ENCODE peak calls at places on chromosomes 13 and 19, in ten cellular contexts. One of them, this sample, is unnamed.

GRCh38 chr19:12194827-12195500 is 32.1 kb downstream of the ZNF136 start:
- DNase-seq in stimulated activated CD8-positive, alpha-beta memory T cell treated with anti-CD3 and anti-CD28 coated beads, Interleukin-4, amount 100 ng/mL, for 1 hour: peak
- DNase-seq in activated T-cell treated with anti-CD3 and anti-CD28 coated beads for 1 hour: peak
- DNase-seq in HuH-7: no peak
- DNase-seq in colonic mucosa: peak
- DNase-seq in AML-193: no peak
- DNase-seq in stimulated activated CD4-positive, alpha-beta T cell treated with anti-CD3 and anti-CD28 coated beads, Interleukin-4, amount 100 ng/mL, for 48 hours: peak
- DNase-seq in CD4-positive, CD25-positive, alpha-beta regulatory T cell: peak
- DNase-seq in activated CD4-positive, alpha-beta T cell treated with anti-CD3 and anti-CD28 coated beads, Interleukin-2, amount 50 U/mL, for 4 hours: peak
- DNase-seq in activated naive CD8-positive, alpha-beta T cell treated with anti-CD3 and anti-CD28 coated beads for 36 hours: peak
- DNase-seq in this sample: peak

GRCh38 chr13:33349996-33350826 is 64.7 kb upstream of the STARD13 start:
- DNase-seq in stimulated activated CD8-positive, alpha-beta memory T cell treated with anti-CD3 and anti-CD28 coated beads, Interleukin-4, amount 100 ng/mL, for 1 hour: no peak
- DNase-seq in activated T-cell treated with anti-CD3 and anti-CD28 coated beads for 1 hour: no peak
- DNase-seq in HuH-7: no peak
- DNase-seq in colonic mucosa: peak
- DNase-seq in AML-193: no peak
- DNase-seq in stimulated activated CD4-positive, alpha-beta T cell treated with anti-CD3 and anti-CD28 coated beads, Interleukin-4, amount 100 ng/mL, for 48 hours: no peak
- DNase-seq in CD4-positive, CD25-positive, alpha-beta regulatory T cell: no peak
- DNase-seq in activated CD4-positive, alpha-beta T cell treated with anti-CD3 and anti-CD28 coated beads, Interleukin-2, amount 50 U/mL, for 4 hours: no peak
- DNase-seq in activated naive CD8-positive, alpha-beta T cell treated with anti-CD3 and anti-CD28 coated beads for 36 hours: no peak
- DNase-seq in this sample: no peak

GRCh38 chr19:8680676-8681344 is 17.8 kb downstream of the ACTL9 start:
- DNase-seq in stimulated activated CD8-positive, alpha-beta memory T cell treated with anti-CD3 and anti-CD28 coated beads, Interleukin-4, amount 100 ng/mL, for 1 hour: no peak
- DNase-seq in activated T-cell treated with anti-CD3 and anti-CD28 coated beads for 1 hour: no peak
- DNase-seq in HuH-7: no peak
- DNase-seq in colonic mucosa: no peak
- DNase-seq in AML-193: no peak
- DNase-seq in stimulated activated CD4-positive, alpha-beta T cell treated with anti-CD3 and anti-CD28 coated beads, Interleukin-4, amount 100 ng/mL, for 48 hours: no peak
- DNase-seq in CD4-positive, CD25-positive, alpha-beta regulatory T cell: no peak
- DNase-seq in activated CD4-positive, alpha-beta T cell treated with anti-CD3 and anti-CD28 coated beads, Interleukin-2, amount 50 U/mL, for 4 hours: no peak
- DNase-seq in activated naive CD8-positive, alpha-beta T cell treated with anti-CD3 and anti-CD28 coated beads for 36 hours: no peak
- DNase-seq in this sample: no peak

GRCh38 chr19:4456843-4457653 is 546 bp downstream of the UBXN6 start:
- DNase-seq in stimulated activated CD8-positive, alpha-beta memory T cell treated with anti-CD3 and anti-CD28 coated beads, Interleukin-4, amount 100 ng/mL, for 1 hour: peak
- DNase-seq in activated T-cell treated with anti-CD3 and anti-CD28 coated beads for 1 hour: peak
- DNase-seq in HuH-7: peak
- DNase-seq in colonic mucosa: peak
- DNase-seq in AML-193: no peak
- DNase-seq in stimulated activated CD4-positive, alpha-beta T cell treated with anti-CD3 and anti-CD28 coated beads, Interleukin-4, amount 100 ng/mL, for 48 hours: peak
- DNase-seq in CD4-positive, CD25-positive, alpha-beta regulatory T cell: peak
- DNase-seq in activated CD4-positive, alpha-beta T cell treated with anti-CD3 and anti-CD28 coated beads, Interleukin-2, amount 50 U/mL, for 4 hours: peak
- DNase-seq in activated naive CD8-positive, alpha-beta T cell treated with anti-CD3 and anti-CD28 coated beads for 36 hours: peak
- DNase-seq in this sample: peak

GRCh38 chr19:374183-374885 is 29.7 kb upstream of the MIER2 start:
- DNase-seq in stimulated activated CD8-positive, alpha-beta memory T cell treated with anti-CD3 and anti-CD28 coated beads, Interleukin-4, amount 100 ng/mL, for 1 hour: no peak
- DNase-seq in activated T-cell treated with anti-CD3 and anti-CD28 coated beads for 1 hour: no peak
- DNase-seq in HuH-7: no peak
- DNase-seq in colonic mucosa: no peak
- DNase-seq in AML-193: no peak
- DNase-seq in stimulated activated CD4-positive, alpha-beta T cell treated with anti-CD3 and anti-CD28 coated beads, Interleukin-4, amount 100 ng/mL, for 48 hours: no peak
- DNase-seq in CD4-positive, CD25-positive, alpha-beta regulatory T cell: no peak
- DNase-seq in activated CD4-positive, alpha-beta T cell treated with anti-CD3 and anti-CD28 coated beads, Interleukin-2, amount 50 U/mL, for 4 hours: no peak
- DNase-seq in activated naive CD8-positive, alpha-beta T cell treated with anti-CD3 and anti-CD28 coated beads for 36 hours: no peak
- DNase-seq in this sample: no peak

GRCh38 chr19:47713046-47714021 is at the start of gene EHD2:
- DNase-seq in stimulated activated CD8-positive, alpha-beta memory T cell treated with anti-CD3 and anti-CD28 coated beads, Interleukin-4, amount 100 ng/mL, for 1 hour: no peak
- DNase-seq in activated T-cell treated with anti-CD3 and anti-CD28 coated beads for 1 hour: peak
- DNase-seq in HuH-7: peak
- DNase-seq in colonic mucosa: peak
- DNase-seq in AML-193: peak
- DNase-seq in stimulated activated CD4-positive, alpha-beta T cell treated with anti-CD3 and anti-CD28 coated beads, Interleukin-4, amount 100 ng/mL, for 48 hours: peak
- DNase-seq in CD4-positive, CD25-positive, alpha-beta regulatory T cell: peak
- DNase-seq in activated CD4-positive, alpha-beta T cell treated with anti-CD3 and anti-CD28 coated beads, Interleukin-2, amount 50 U/mL, for 4 hours: peak
- DNase-seq in activated naive CD8-positive, alpha-beta T cell treated with anti-CD3 and anti-CD28 coated beads for 36 hours: peak
- DNase-seq in this sample: peak

GRCh38 chr13:23806874-23807522 is 82.2 kb downstream of the MIPEP start:
- DNase-seq in stimulated activated CD8-positive, alpha-beta memory T cell treated with anti-CD3 and anti-CD28 coated beads, Interleukin-4, amount 100 ng/mL, for 1 hour: no peak
- DNase-seq in activated T-cell treated with anti-CD3 and anti-CD28 coated beads for 1 hour: no peak
- DNase-seq in HuH-7: no peak
- DNase-seq in colonic mucosa: no peak
- DNase-seq in AML-193: no peak
- DNase-seq in stimulated activated CD4-positive, alpha-beta T cell treated with anti-CD3 and anti-CD28 coated beads, Interleukin-4, amount 100 ng/mL, for 48 hours: no peak
- DNase-seq in CD4-positive, CD25-positive, alpha-beta regulatory T cell: no peak
- DNase-seq in activated CD4-positive, alpha-beta T cell treated with anti-CD3 and anti-CD28 coated beads, Interleukin-2, amount 50 U/mL, for 4 hours: no peak
- DNase-seq in activated naive CD8-positive, alpha-beta T cell treated with anti-CD3 and anti-CD28 coated beads for 36 hours: no peak
- DNase-seq in this sample: no peak

GRCh38 chr19:52336976-52337375 is 933 bp downstream of the ZNF610 start:
- DNase-seq in stimulated activated CD8-positive, alpha-beta memory T cell treated with anti-CD3 and anti-CD28 coated beads, Interleukin-4, amount 100 ng/mL, for 1 hour: no peak
- DNase-seq in activated T-cell treated with anti-CD3 and anti-CD28 coated beads for 1 hour: no peak
- DNase-seq in HuH-7: no peak
- DNase-seq in colonic mucosa: no peak
- DNase-seq in AML-193: peak
- DNase-seq in stimulated activated CD4-positive, alpha-beta T cell treated with anti-CD3 and anti-CD28 coated beads, Interleukin-4, amount 100 ng/mL, for 48 hours: no peak
- DNase-seq in CD4-positive, CD25-positive, alpha-beta regulatory T cell: peak
- DNase-seq in activated CD4-positive, alpha-beta T cell treated with anti-CD3 and anti-CD28 coated beads, Interleukin-2, amount 50 U/mL, for 4 hours: no peak
- DNase-seq in activated naive CD8-positive, alpha-beta T cell treated with anti-CD3 and anti-CD28 coated beads for 36 hours: no peak
- DNase-seq in this sample: no peak

GRCh38 chr19:49570138-49570856 is 10.1 kb downstream of the NOSIP start:
- DNase-seq in stimulated activated CD8-positive, alpha-beta memory T cell treated with anti-CD3 and anti-CD28 coated beads, Interleukin-4, amount 100 ng/mL, for 1 hour: no peak
- DNase-seq in activated T-cell treated with anti-CD3 and anti-CD28 coated beads for 1 hour: peak
- DNase-seq in HuH-7: peak
- DNase-seq in colonic mucosa: peak
- DNase-seq in AML-193: peak
- DNase-seq in stimulated activated CD4-positive, alpha-beta T cell treated with anti-CD3 and anti-CD28 coated beads, Interleukin-4, amount 100 ng/mL, for 48 hours: peak
- DNase-seq in CD4-positive, CD25-positive, alpha-beta regulatory T cell: peak
- DNase-seq in activated CD4-positive, alpha-beta T cell treated with anti-CD3 and anti-CD28 coated beads, Interleukin-2, amount 50 U/mL, for 4 hours: peak
- DNase-seq in activated naive CD8-positive, alpha-beta T cell treated with anti-CD3 and anti-CD28 coated beads for 36 hours: peak
- DNase-seq in this sample: no peak

GRCh38 chr13:52061587-52061986 is 37.1 kb downstream of the UTP14C start:
- DNase-seq in stimulated activated CD8-positive, alpha-beta memory T cell treated with anti-CD3 and anti-CD28 coated beads, Interleukin-4, amount 100 ng/mL, for 1 hour: no peak
- DNase-seq in activated T-cell treated with anti-CD3 and anti-CD28 coated beads for 1 hour: no peak
- DNase-seq in HuH-7: no peak
- DNase-seq in colonic mucosa: no peak
- DNase-seq in AML-193: no peak
- DNase-seq in stimulated activated CD4-positive, alpha-beta T cell treated with anti-CD3 and anti-CD28 coated beads, Interleukin-4, amount 100 ng/mL, for 48 hours: no peak
- DNase-seq in CD4-positive, CD25-positive, alpha-beta regulatory T cell: no peak
- DNase-seq in activated CD4-positive, alpha-beta T cell treated with anti-CD3 and anti-CD28 coated beads, Interleukin-2, amount 50 U/mL, for 4 hours: no peak
- DNase-seq in activated naive CD8-positive, alpha-beta T cell treated with anti-CD3 and anti-CD28 coated beads for 36 hours: no peak
- DNase-seq in this sample: no peak

GRCh38 chr19:7902796-7903243 is 857 bp upstream of the MAP2K7 start:
- DNase-seq in stimulated activated CD8-positive, alpha-beta memory T cell treated with anti-CD3 and anti-CD28 coated beads, Interleukin-4, amount 100 ng/mL, for 1 hour: no peak
- DNase-seq in activated T-cell treated with anti-CD3 and anti-CD28 coated beads for 1 hour: no peak
- DNase-seq in HuH-7: no peak
- DNase-seq in colonic mucosa: peak
- DNase-seq in AML-193: no peak
- DNase-seq in stimulated activated CD4-positive, alpha-beta T cell treated with anti-CD3 and anti-CD28 coated beads, Interleukin-4, amount 100 ng/mL, for 48 hours: no peak
- DNase-seq in CD4-positive, CD25-positive, alpha-beta regulatory T cell: no peak
- DNase-seq in activated CD4-positive, alpha-beta T cell treated with anti-CD3 and anti-CD28 coated beads, Interleukin-2, amount 50 U/mL, for 4 hours: no peak
- DNase-seq in activated naive CD8-positive, alpha-beta T cell treated with anti-CD3 and anti-CD28 coated beads for 36 hours: no peak
- DNase-seq in this sample: no peak

GRCh38 chr13:73677041-73677589 is 457.1 kb downstream of the KLF12 start:
- DNase-seq in stimulated activated CD8-positive, alpha-beta memory T cell treated with anti-CD3 and anti-CD28 coated beads, Interleukin-4, amount 100 ng/mL, for 1 hour: no peak
- DNase-seq in activated T-cell treated with anti-CD3 and anti-CD28 coated beads for 1 hour: no peak
- DNase-seq in HuH-7: no peak
- DNase-seq in colonic mucosa: peak
- DNase-seq in AML-193: no peak
- DNase-seq in stimulated activated CD4-positive, alpha-beta T cell treated with anti-CD3 and anti-CD28 coated beads, Interleukin-4, amount 100 ng/mL, for 48 hours: no peak
- DNase-seq in CD4-positive, CD25-positive, alpha-beta regulatory T cell: no peak
- DNase-seq in activated CD4-positive, alpha-beta T cell treated with anti-CD3 and anti-CD28 coated beads, Interleukin-2, amount 50 U/mL, for 4 hours: no peak
- DNase-seq in activated naive CD8-positive, alpha-beta T cell treated with anti-CD3 and anti-CD28 coated beads for 36 hours: no peak
- DNase-seq in this sample: no peak

GRCh38 chr13:99977334-99977911 is 4.2 kb upstream of the ZIC2 start:
- DNase-seq in stimulated activated CD8-positive, alpha-beta memory T cell treated with anti-CD3 and anti-CD28 coated beads, Interleukin-4, amount 100 ng/mL, for 1 hour: no peak
- DNase-seq in activated T-cell treated with anti-CD3 and anti-CD28 coated beads for 1 hour: no peak
- DNase-seq in HuH-7: no peak
- DNase-seq in colonic mucosa: no peak
- DNase-seq in AML-193: peak
- DNase-seq in stimulated activated CD4-positive, alpha-beta T cell treated with anti-CD3 and anti-CD28 coated beads, Interleukin-4, amount 100 ng/mL, for 48 hours: no peak
- DNase-seq in CD4-positive, CD25-positive, alpha-beta regulatory T cell: no peak
- DNase-seq in activated CD4-positive, alpha-beta T cell treated with anti-CD3 and anti-CD28 coated beads, Interleukin-2, amount 50 U/mL, for 4 hours: no peak
- DNase-seq in activated naive CD8-positive, alpha-beta T cell treated with anti-CD3 and anti-CD28 coated beads for 36 hours: no peak
- DNase-seq in this sample: no peak

GRCh38 chr19:47633996-47634395 is 25.1 kb downstream of the BICRA start:
- DNase-seq in stimulated activated CD8-positive, alpha-beta memory T cell treated with anti-CD3 and anti-CD28 coated beads, Interleukin-4, amount 100 ng/mL, for 1 hour: no peak
- DNase-seq in activated T-cell treated with anti-CD3 and anti-CD28 coated beads for 1 hour: no peak
- DNase-seq in HuH-7: no peak
- DNase-seq in colonic mucosa: no peak
- DNase-seq in AML-193: no peak
- DNase-seq in stimulated activated CD4-positive, alpha-beta T cell treated with anti-CD3 and anti-CD28 coated beads, Interleukin-4, amount 100 ng/mL, for 48 hours: no peak
- DNase-seq in CD4-positive, CD25-positive, alpha-beta regulatory T cell: no peak
- DNase-seq in activated CD4-positive, alpha-beta T cell treated with anti-CD3 and anti-CD28 coated beads, Interleukin-2, amount 50 U/mL, for 4 hours: no peak
- DNase-seq in activated naive CD8-positive, alpha-beta T cell treated with anti-CD3 and anti-CD28 coated beads for 36 hours: no peak
- DNase-seq in this sample: no peak

GRCh38 chr13:39273953-39274352 is 235.7 kb downstream of the NHLRC3 start:
- DNase-seq in stimulated activated CD8-positive, alpha-beta memory T cell treated with anti-CD3 and anti-CD28 coated beads, Interleukin-4, amount 100 ng/mL, for 1 hour: no peak
- DNase-seq in activated T-cell treated with anti-CD3 and anti-CD28 coated beads for 1 hour: no peak
- DNase-seq in HuH-7: no peak
- DNase-seq in colonic mucosa: peak
- DNase-seq in AML-193: no peak
- DNase-seq in stimulated activated CD4-positive, alpha-beta T cell treated with anti-CD3 and anti-CD28 coated beads, Interleukin-4, amount 100 ng/mL, for 48 hours: no peak
- DNase-seq in CD4-positive, CD25-positive, alpha-beta regulatory T cell: no peak
- DNase-seq in activated CD4-positive, alpha-beta T cell treated with anti-CD3 and anti-CD28 coated beads, Interleukin-2, amount 50 U/mL, for 4 hours: no peak
- DNase-seq in activated naive CD8-positive, alpha-beta T cell treated with anti-CD3 and anti-CD28 coated beads for 36 hours: no peak
- DNase-seq in this sample: no peak

GRCh38 chr13:63393112-63393511 is 1977.5 kb upstream of the PCDH20 start:
- DNase-seq in stimulated activated CD8-positive, alpha-beta memory T cell treated with anti-CD3 and anti-CD28 coated beads, Interleukin-4, amount 100 ng/mL, for 1 hour: no peak
- DNase-seq in activated T-cell treated with anti-CD3 and anti-CD28 coated beads for 1 hour: no peak
- DNase-seq in HuH-7: no peak
- DNase-seq in colonic mucosa: no peak
- DNase-seq in AML-193: no peak
- DNase-seq in stimulated activated CD4-positive, alpha-beta T cell treated with anti-CD3 and anti-CD28 coated beads, Interleukin-4, amount 100 ng/mL, for 48 hours: no peak
- DNase-seq in CD4-positive, CD25-positive, alpha-beta regulatory T cell: no peak
- DNase-seq in activated CD4-positive, alpha-beta T cell treated with anti-CD3 and anti-CD28 coated beads, Interleukin-2, amount 50 U/mL, for 4 hours: no peak
- DNase-seq in activated naive CD8-positive, alpha-beta T cell treated with anti-CD3 and anti-CD28 coated beads for 36 hours: no peak
- DNase-seq in this sample: no peak

GRCh38 chr19:46661735-46662592 is 982 bp upstream of the DACT3 start:
- DNase-seq in stimulated activated CD8-positive, alpha-beta memory T cell treated with anti-CD3 and anti-CD28 coated beads, Interleukin-4, amount 100 ng/mL, for 1 hour: peak
- DNase-seq in activated T-cell treated with anti-CD3 and anti-CD28 coated beads for 1 hour: peak
- DNase-seq in HuH-7: peak
- DNase-seq in colonic mucosa: peak
- DNase-seq in AML-193: peak
- DNase-seq in stimulated activated CD4-positive, alpha-beta T cell treated with anti-CD3 and anti-CD28 coated beads, Interleukin-4, amount 100 ng/mL, for 48 hours: peak
- DNase-seq in CD4-positive, CD25-positive, alpha-beta regulatory T cell: peak
- DNase-seq in activated CD4-positive, alpha-beta T cell treated with anti-CD3 and anti-CD28 coated beads, Interleukin-2, amount 50 U/mL, for 4 hours: peak
- DNase-seq in activated naive CD8-positive, alpha-beta T cell treated with anti-CD3 and anti-CD28 coated beads for 36 hours: peak
- DNase-seq in this sample: peak

GRCh38 chr13:112923962-112924361 is 45.1 kb upstream of the MCF2L start:
- DNase-seq in stimulated activated CD8-positive, alpha-beta memory T cell treated with anti-CD3 and anti-CD28 coated beads, Interleukin-4, amount 100 ng/mL, for 1 hour: no peak
- DNase-seq in activated T-cell treated with anti-CD3 and anti-CD28 coated beads for 1 hour: no peak
- DNase-seq in HuH-7: no peak
- DNase-seq in colonic mucosa: no peak
- DNase-seq in AML-193: no peak
- DNase-seq in stimulated activated CD4-positive, alpha-beta T cell treated with anti-CD3 and anti-CD28 coated beads, Interleukin-4, amount 100 ng/mL, for 48 hours: no peak
- DNase-seq in CD4-positive, CD25-positive, alpha-beta regulatory T cell: no peak
- DNase-seq in activated CD4-positive, alpha-beta T cell treated with anti-CD3 and anti-CD28 coated beads, Interleukin-2, amount 50 U/mL, for 4 hours: no peak
- DNase-seq in activated naive CD8-positive, alpha-beta T cell treated with anti-CD3 and anti-CD28 coated beads for 36 hours: no peak
- DNase-seq in this sample: no peak

GRCh38 chr19:4375620-4376228 is 24.6 kb downstream of the SH3GL1 start:
- DNase-seq in stimulated activated CD8-positive, alpha-beta memory T cell treated with anti-CD3 and anti-CD28 coated beads, Interleukin-4, amount 100 ng/mL, for 1 hour: no peak
- DNase-seq in activated T-cell treated with anti-CD3 and anti-CD28 coated beads for 1 hour: no peak
- DNase-seq in HuH-7: no peak
- DNase-seq in colonic mucosa: no peak
- DNase-seq in AML-193: no peak
- DNase-seq in stimulated activated CD4-positive, alpha-beta T cell treated with anti-CD3 and anti-CD28 coated beads, Interleukin-4, amount 100 ng/mL, for 48 hours: no peak
- DNase-seq in CD4-positive, CD25-positive, alpha-beta regulatory T cell: no peak
- DNase-seq in activated CD4-positive, alpha-beta T cell treated with anti-CD3 and anti-CD28 coated beads, Interleukin-2, amount 50 U/mL, for 4 hours: no peak
- DNase-seq in activated naive CD8-positive, alpha-beta T cell treated with anti-CD3 and anti-CD28 coated beads for 36 hours: no peak
- DNase-seq in this sample: no peak

This sample was measured in activated T-helper 9 cell treated with anti-CD3 and anti-CD28 coated beads, Interleukin-2, amount 50 U/mL, for 16 hours.